ENCODE peak calls at places on chromosomes 4 and X, in six cellular contexts. One of them, this sample, is unnamed.

GRCh38 chrX:115459883-115460564 is 101.0 kb upstream of the PLS3 start:
- DNase-seq in NAMALWA: no peak
- DNase-seq in stimulated activated CD4-positive, alpha-beta T cell treated with anti-CD3 and anti-CD28 coated beads, Interleukin-4, amount 100 ng/mL, for 24 hours: no peak
- DNase-seq in posterior vena cava: no peak
- DNase-seq in naive thymus-derived CD4-positive, alpha-beta T cell: no peak
- DNase-seq in NCI-H2171: no peak
- DNase-seq in this sample: no peak

GRCh38 chr4:104015680-104016079 is 295.9 kb upstream of the TACR3 start:
- DNase-seq in NCI-H2171: no peak
- DNase-seq in posterior vena cava: no peak
- DNase-seq in stimulated activated CD4-positive, alpha-beta T cell treated with anti-CD3 and anti-CD28 coated beads, Interleukin-4, amount 100 ng/mL, for 24 hours: no peak
- DNase-seq in NAMALWA: peak
- DNase-seq in naive thymus-derived CD4-positive, alpha-beta T cell: no peak
- DNase-seq in this sample: no peak

GRCh38 chr4:6943012-6943869 is 33.6 kb downstream of the TBC1D14 start:
- DNase-seq in posterior vena cava: peak
- DNase-seq in NAMALWA: no peak
- DNase-seq in naive thymus-derived CD4-positive, alpha-beta T cell: no peak
- DNase-seq in NCI-H2171: no peak
- DNase-seq in stimulated activated CD4-positive, alpha-beta T cell treated with anti-CD3 and anti-CD28 coated beads, Interleukin-4, amount 100 ng/mL, for 24 hours: no peak
- DNase-seq in this sample: no peak

GRCh38 chrX:151621422-151621821 is 57.9 kb downstream of the PASD1 start:
- DNase-seq in stimulated activated CD4-positive, alpha-beta T cell treated with anti-CD3 and anti-CD28 coated beads, Interleukin-4, amount 100 ng/mL, for 24 hours: no peak
- DNase-seq in NAMALWA: no peak
- DNase-seq in NCI-H2171: no peak
- DNase-seq in posterior vena cava: no peak
- DNase-seq in naive thymus-derived CD4-positive, alpha-beta T cell: no peak
- DNase-seq in this sample: no peak

GRCh38 chrX:25737540-25737939 is 400.6 kb upstream of the MAGEB18 start:
- DNase-seq in NAMALWA: no peak
- DNase-seq in posterior vena cava: no peak
- DNase-seq in naive thymus-derived CD4-positive, alpha-beta T cell: no peak
- DNase-seq in NCI-H2171: no peak
- DNase-seq in stimulated activated CD4-positive, alpha-beta T cell treated with anti-CD3 and anti-CD28 coated beads, Interleukin-4, amount 100 ng/mL, for 24 hours: no peak
- DNase-seq in this sample: no peak

GRCh38 chrX:155998116-155998515 is 620 bp downstream of the IL9R start:
- DNase-seq in stimulated activated CD4-positive, alpha-beta T cell treated with anti-CD3 and anti-CD28 coated beads, Interleukin-4, amount 100 ng/mL, for 24 hours: no peak
- DNase-seq in posterior vena cava: no peak
- DNase-seq in naive thymus-derived CD4-positive, alpha-beta T cell: no peak
- DNase-seq in NCI-H2171: no peak
- DNase-seq in NAMALWA: no peak
- DNase-seq in this sample: no peak

GRCh38 chr4:115054836-115055235 is 58.6 kb downstream of the NDST4 start:
- DNase-seq in NAMALWA: peak
- DNase-seq in posterior vena cava: no peak
- DNase-seq in naive thymus-derived CD4-positive, alpha-beta T cell: no peak
- DNase-seq in stimulated activated CD4-positive, alpha-beta T cell treated with anti-CD3 and anti-CD28 coated beads, Interleukin-4, amount 100 ng/mL, for 24 hours: no peak
- DNase-seq in NCI-H2171: no peak
- DNase-seq in this sample: no peak

GRCh38 chrX:3175659-3176438 is 134.6 kb downstream of the ARSF start:
- DNase-seq in stimulated activated CD4-positive, alpha-beta T cell treated with anti-CD3 and anti-CD28 coated beads, Interleukin-4, amount 100 ng/mL, for 24 hours: no peak
- DNase-seq in NAMALWA: no peak
- DNase-seq in NCI-H2171: no peak
- DNase-seq in naive thymus-derived CD4-positive, alpha-beta T cell: no peak
- DNase-seq in posterior vena cava: no peak
- DNase-seq in this sample: no peak

GRCh38 chr4:80011636-80012236 is 61.3 kb downstream of the ANTXR2 start:
- DNase-seq in stimulated activated CD4-positive, alpha-beta T cell treated with anti-CD3 and anti-CD28 coated beads, Interleukin-4, amount 100 ng/mL, for 24 hours: no peak
- DNase-seq in posterior vena cava: no peak
- DNase-seq in naive thymus-derived CD4-positive, alpha-beta T cell: no peak
- DNase-seq in NAMALWA: no peak
- DNase-seq in NCI-H2171: no peak
- DNase-seq in this sample: no peak

GRCh38 chr4:172270421-172270820 is 457.2 kb downstream of the GALNTL6 start:
- DNase-seq in posterior vena cava: no peak
- DNase-seq in NCI-H2171: peak
- DNase-seq in naive thymus-derived CD4-positive, alpha-beta T cell: no peak
- DNase-seq in stimulated activated CD4-positive, alpha-beta T cell treated with anti-CD3 and anti-CD28 coated beads, Interleukin-4, amount 100 ng/mL, for 24 hours: no peak
- DNase-seq in NAMALWA: no peak
- DNase-seq in this sample: no peak

GRCh38 chrX:5726246-5726645 is 502.4 kb downstream of the NLGN4X start:
- DNase-seq in stimulated activated CD4-positive, alpha-beta T cell treated with anti-CD3 and anti-CD28 coated beads, Interleukin-4, amount 100 ng/mL, for 24 hours: no peak
- DNase-seq in NCI-H2171: no peak
- DNase-seq in posterior vena cava: no peak
- DNase-seq in naive thymus-derived CD4-positive, alpha-beta T cell: no peak
- DNase-seq in NAMALWA: no peak
- DNase-seq in this sample: no peak

GRCh38 chrX:129599996-129600395 is 54.8 kb downstream of the APLN start:
- DNase-seq in naive thymus-derived CD4-positive, alpha-beta T cell: no peak
- DNase-seq in NAMALWA: no peak
- DNase-seq in stimulated activated CD4-positive, alpha-beta T cell treated with anti-CD3 and anti-CD28 coated beads, Interleukin-4, amount 100 ng/mL, for 24 hours: no peak
- DNase-seq in NCI-H2171: no peak
- DNase-seq in posterior vena cava: no peak
- DNase-seq in this sample: no peak

GRCh38 chr4:80007745-80008149 is 65.3 kb downstream of the ANTXR2 start:
- DNase-seq in NCI-H2171: no peak
- DNase-seq in NAMALWA: no peak
- DNase-seq in posterior vena cava: no peak
- DNase-seq in stimulated activated CD4-positive, alpha-beta T cell treated with anti-CD3 and anti-CD28 coated beads, Interleukin-4, amount 100 ng/mL, for 24 hours: no peak
- DNase-seq in naive thymus-derived CD4-positive, alpha-beta T cell: no peak
- DNase-seq in this sample: no peak

GRCh38 chrX:45553417-45553816 is 352.7 kb upstream of the DIPK2B start:
- DNase-seq in NAMALWA: no peak
- DNase-seq in posterior vena cava: no peak
- DNase-seq in naive thymus-derived CD4-positive, alpha-beta T cell: no peak
- DNase-seq in NCI-H2171: no peak
- DNase-seq in stimulated activated CD4-positive, alpha-beta T cell treated with anti-CD3 and anti-CD28 coated beads, Interleukin-4, amount 100 ng/mL, for 24 hours: no peak
- DNase-seq in this sample: no peak

GRCh38 chr4:79920454-79920853 is 152.6 kb downstream of the ANTXR2 start:
- DNase-seq in NCI-H2171: no peak
- DNase-seq in NAMALWA: no peak
- DNase-seq in stimulated activated CD4-positive, alpha-beta T cell treated with anti-CD3 and anti-CD28 coated beads, Interleukin-4, amount 100 ng/mL, for 24 hours: no peak
- DNase-seq in naive thymus-derived CD4-positive, alpha-beta T cell: no peak
- DNase-seq in posterior vena cava: no peak
- DNase-seq in this sample: no peak

GRCh38 chrX:43349363-43349762 is 306.7 kb upstream of the MAOA start:
- DNase-seq in stimulated activated CD4-positive, alpha-beta T cell treated with anti-CD3 and anti-CD28 coated beads, Interleukin-4, amount 100 ng/mL, for 24 hours: peak
- DNase-seq in posterior vena cava: no peak
- DNase-seq in NAMALWA: peak
- DNase-seq in naive thymus-derived CD4-positive, alpha-beta T cell: no peak
- DNase-seq in NCI-H2171: no peak
- DNase-seq in this sample: peak

GRCh38 chr4:8307714-8308113 is 38.2 kb downstream of the HTRA3 start:
- DNase-seq in naive thymus-derived CD4-positive, alpha-beta T cell: no peak
- DNase-seq in NCI-H2171: no peak
- DNase-seq in NAMALWA: no peak
- DNase-seq in stimulated activated CD4-positive, alpha-beta T cell treated with anti-CD3 and anti-CD28 coated beads, Interleukin-4, amount 100 ng/mL, for 24 hours: no peak
- DNase-seq in posterior vena cava: no peak
- DNase-seq in this sample: no peak

GRCh38 chrX:153662266-153662665 is 11.3 kb downstream of the PNCK start:
- DNase-seq in posterior vena cava: peak
- DNase-seq in NCI-H2171: no peak
- DNase-seq in NAMALWA: no peak
- DNase-seq in stimulated activated CD4-positive, alpha-beta T cell treated with anti-CD3 and anti-CD28 coated beads, Interleukin-4, amount 100 ng/mL, for 24 hours: peak
- DNase-seq in naive thymus-derived CD4-positive, alpha-beta T cell: peak
- DNase-seq in this sample: peak

GRCh38 chr4:41157009-41157408 is 57.3 kb downstream of the APBB2 start:
- DNase-seq in NCI-H2171: peak
- DNase-seq in posterior vena cava: no peak
- DNase-seq in naive thymus-derived CD4-positive, alpha-beta T cell: no peak
- DNase-seq in NAMALWA: no peak
- DNase-seq in stimulated activated CD4-positive, alpha-beta T cell treated with anti-CD3 and anti-CD28 coated beads, Interleukin-4, amount 100 ng/mL, for 24 hours: no peak
- DNase-seq in this sample: no peak

GRCh38 chr4:1855334-1856070 is 454 bp downstream of the LETM1 start:
- DNase-seq in naive thymus-derived CD4-positive, alpha-beta T cell: no peak
- DNase-seq in NCI-H2171: no peak
- DNase-seq in stimulated activated CD4-positive, alpha-beta T cell treated with anti-CD3 and anti-CD28 coated beads, Interleukin-4, amount 100 ng/mL, for 24 hours: no peak
- DNase-seq in NAMALWA: peak
- DNase-seq in posterior vena cava: no peak
- DNase-seq in this sample: peak

GRCh38 chrX:1380672-1381233 is 11.2 kb downstream of the SLC25A6 start:
- DNase-seq in naive thymus-derived CD4-positive, alpha-beta T cell: no peak
- DNase-seq in NCI-H2171: no peak
- DNase-seq in stimulated activated CD4-positive, alpha-beta T cell treated with anti-CD3 and anti-CD28 coated beads, Interleukin-4, amount 100 ng/mL, for 24 hours: no peak
- DNase-seq in NAMALWA: no peak
- DNase-seq in posterior vena cava: peak
- DNase-seq in this sample: no peak

GRCh38 chr4:168585168-168586091 is 88.6 kb downstream of the PALLD start:
- DNase-seq in stimulated activated CD4-positive, alpha-beta T cell treated with anti-CD3 and anti-CD28 coated beads, Interleukin-4, amount 100 ng/mL, for 24 hours: peak
- DNase-seq in NAMALWA: peak
- DNase-seq in naive thymus-derived CD4-positive, alpha-beta T cell: no peak
- DNase-seq in posterior vena cava: peak
- DNase-seq in NCI-H2171: no peak
- DNase-seq in this sample: peak

GRCh38 chrX:80512924-80513323 is 92.7 kb downstream of the TENT5D start:
- DNase-seq in NAMALWA: no peak
- DNase-seq in NCI-H2171: no peak
- DNase-seq in stimulated activated CD4-positive, alpha-beta T cell treated with anti-CD3 and anti-CD28 coated beads, Interleukin-4, amount 100 ng/mL, for 24 hours: no peak
- DNase-seq in naive thymus-derived CD4-positive, alpha-beta T cell: no peak
- DNase-seq in posterior vena cava: no peak
- DNase-seq in this sample: no peak

GRCh38 chrX:130830599-130831346 is 72.2 kb downstream of the ENOX2 start:
- DNase-seq in NAMALWA: no peak
- DNase-seq in naive thymus-derived CD4-positive, alpha-beta T cell: no peak
- DNase-seq in posterior vena cava: no peak
- DNase-seq in stimulated activated CD4-positive, alpha-beta T cell treated with anti-CD3 and anti-CD28 coated beads, Interleukin-4, amount 100 ng/mL, for 24 hours: no peak
- DNase-seq in NCI-H2171: no peak
- DNase-seq in this sample: no peak

GRCh38 chr4:150960818-150961217 is 54.3 kb downstream of the LRBA start:
- DNase-seq in NAMALWA: peak
- DNase-seq in stimulated activated CD4-positive, alpha-beta T cell treated with anti-CD3 and anti-CD28 coated beads, Interleukin-4, amount 100 ng/mL, for 24 hours: peak
- DNase-seq in posterior vena cava: no peak
- DNase-seq in NCI-H2171: no peak
- DNase-seq in naive thymus-derived CD4-positive, alpha-beta T cell: no peak
- DNase-seq in this sample: no peak

GRCh38 chr4:82865592-82865991 is 25.4 kb downstream of the SEC31A start:
- DNase-seq in NCI-H2171: no peak
- DNase-seq in stimulated activated CD4-positive, alpha-beta T cell treated with anti-CD3 and anti-CD28 coated beads, Interleukin-4, amount 100 ng/mL, for 24 hours: peak
- DNase-seq in naive thymus-derived CD4-positive, alpha-beta T cell: peak
- DNase-seq in posterior vena cava: no peak
- DNase-seq in NAMALWA: no peak
- DNase-seq in this sample: no peak

GRCh38 chrX:87397103-87397886 is 120.3 kb upstream of the KLHL4 start:
- DNase-seq in NAMALWA: no peak
- DNase-seq in stimulated activated CD4-positive, alpha-beta T cell treated with anti-CD3 and anti-CD28 coated beads, Interleukin-4, amount 100 ng/mL, for 24 hours: no peak
- DNase-seq in NCI-H2171: no peak
- DNase-seq in naive thymus-derived CD4-positive, alpha-beta T cell: no peak
- DNase-seq in posterior vena cava: no peak
- DNase-seq in this sample: no peak

GRCh38 chrX:112759512-112759911 is 79.8 kb upstream of the LHFPL1 start:
- DNase-seq in NAMALWA: no peak
- DNase-seq in stimulated activated CD4-positive, alpha-beta T cell treated with anti-CD3 and anti-CD28 coated beads, Interleukin-4, amount 100 ng/mL, for 24 hours: no peak
- DNase-seq in posterior vena cava: no peak
- DNase-seq in naive thymus-derived CD4-positive, alpha-beta T cell: no peak
- DNase-seq in NCI-H2171: no peak
- DNase-seq in this sample: no peak

GRCh38 chr4:2832981-2833670 is 10.5 kb upstream of the ADD1 start:
- DNase-seq in stimulated activated CD4-positive, alpha-beta T cell treated with anti-CD3 and anti-CD28 coated beads, Interleukin-4, amount 100 ng/mL, for 24 hours: no peak
- DNase-seq in NAMALWA: no peak
- DNase-seq in posterior vena cava: peak
- DNase-seq in NCI-H2171: no peak
- DNase-seq in naive thymus-derived CD4-positive, alpha-beta T cell: no peak
- DNase-seq in this sample: peak

GRCh38 chrX:79270401-79270800 is 96.7 kb downstream of the ITM2A start:
- DNase-seq in stimulated activated CD4-positive, alpha-beta T cell treated with anti-CD3 and anti-CD28 coated beads, Interleukin-4, amount 100 ng/mL, for 24 hours: peak
- DNase-seq in NCI-H2171: no peak
- DNase-seq in NAMALWA: peak
- DNase-seq in posterior vena cava: no peak
- DNase-seq in naive thymus-derived CD4-positive, alpha-beta T cell: peak
- DNase-seq in this sample: peak

GRCh38 chr4:182884046-182884445 is 33.1 kb downstream of the DCTD start:
- DNase-seq in posterior vena cava: no peak
- DNase-seq in stimulated activated CD4-positive, alpha-beta T cell treated with anti-CD3 and anti-CD28 coated beads, Interleukin-4, amount 100 ng/mL, for 24 hours: no peak
- DNase-seq in NCI-H2171: no peak
- DNase-seq in NAMALWA: no peak
- DNase-seq in naive thymus-derived CD4-positive, alpha-beta T cell: no peak
- DNase-seq in this sample: no peak

GRCh38 chr4:2249526-2249991 is 7.6 kb upstream of the HAUS3 start:
- DNase-seq in NAMALWA: no peak
- DNase-seq in NCI-H2171: no peak
- DNase-seq in naive thymus-derived CD4-positive, alpha-beta T cell: no peak
- DNase-seq in stimulated activated CD4-positive, alpha-beta T cell treated with anti-CD3 and anti-CD28 coated beads, Interleukin-4, amount 100 ng/mL, for 24 hours: no peak
- DNase-seq in posterior vena cava: peak
- DNase-seq in this sample: no peak

GRCh38 chr4:170651786-170652185 is 562.0 kb upstream of the AADAT start:
- DNase-seq in posterior vena cava: no peak
- DNase-seq in NAMALWA: no peak
- DNase-seq in stimulated activated CD4-positive, alpha-beta T cell treated with anti-CD3 and anti-CD28 coated beads, Interleukin-4, amount 100 ng/mL, for 24 hours: no peak
- DNase-seq in naive thymus-derived CD4-positive, alpha-beta T cell: no peak
- DNase-seq in NCI-H2171: no peak
- DNase-seq in this sample: no peak

GRCh38 chrX:24946369-24946768 is 69.4 kb downstream of the ARX start:
- DNase-seq in stimulated activated CD4-positive, alpha-beta T cell treated with anti-CD3 and anti-CD28 coated beads, Interleukin-4, amount 100 ng/mL, for 24 hours: no peak
- DNase-seq in NAMALWA: no peak
- DNase-seq in posterior vena cava: no peak
- DNase-seq in NCI-H2171: no peak
- DNase-seq in naive thymus-derived CD4-positive, alpha-beta T cell: no peak
- DNase-seq in this sample: no peak

GRCh38 chr4:119286377-119287002 is 35.4 kb downstream of the FABP2 start:
- DNase-seq in posterior vena cava: no peak
- DNase-seq in stimulated activated CD4-positive, alpha-beta T cell treated with anti-CD3 and anti-CD28 coated beads, Interleukin-4, amount 100 ng/mL, for 24 hours: peak
- DNase-seq in NCI-H2171: no peak
- DNase-seq in naive thymus-derived CD4-positive, alpha-beta T cell: peak
- DNase-seq in NAMALWA: peak
- DNase-seq in this sample: no peak

GRCh38 chr4:105620640-105621323 is 68.4 kb downstream of the ARHGEF38 start:
- DNase-seq in posterior vena cava: no peak
- DNase-seq in naive thymus-derived CD4-positive, alpha-beta T cell: no peak
- DNase-seq in stimulated activated CD4-positive, alpha-beta T cell treated with anti-CD3 and anti-CD28 coated beads, Interleukin-4, amount 100 ng/mL, for 24 hours: no peak
- DNase-seq in NAMALWA: no peak
- DNase-seq in NCI-H2171: no peak
- DNase-seq in this sample: no peak

This sample was measured in activated naive CD4-positive, alpha-beta T cell treated with anti-CD3 and anti-CD28 coated beads, Interleukin-2, amount 50 U/mL, for 16 hours.